ENCODE peak calls at places on chromosomes 11 and 22, in seven cellular contexts. G, O, V, X, F, D and T are unnamed samples.

GRCh38 chr11:115941481-115941993 is 437.3 kb upstream of the CADM1 start:
- DNase-seq in O (no peak), D (no peak), X (peak), G (no peak), F (no peak), V (peak), T (no peak)

GRCh38 chr11:7555067-7555699 is 41.4 kb downstream of the PPFIBP2 start:
- DNase-seq in V (no peak), X (no peak), D (no peak), O (peak), F (no peak), G (peak), T (peak)

GRCh38 chr11:2305862-2306823 is 4.3 kb downstream of the TSPAN32 start:
- DNase-seq in F (no peak), G (peak), V (peak), O (peak), D (no peak), X (peak), T (peak)

GRCh38 chr11:7582338-7582985 is 68.7 kb downstream of the PPFIBP2 start:
- DNase-seq in X (no peak), F (no peak), V (no peak), D (no peak), O (no peak), G (no peak), T (peak)

GRCh38 chr11:14012836-14013235 is 50.3 kb downstream of the SPON1 start:
- DNase-seq in O (no peak), G (no peak), V (no peak), F (no peak), D (no peak), X (no peak), T (no peak)

GRCh38 chr11:58626915-58627483 is 4.5 kb downstream of the CNTF start:
- DNase-seq in X (no peak), O (no peak), D (no peak), F (no peak), G (no peak), V (no peak), T (no peak)

GRCh38 chr11:59135648-59136461 is 6.8 kb upstream of the FAM111A start:
- DNase-seq in G (peak), D (peak), X (peak), F (peak), O (peak), V (peak), T (peak)

GRCh38 chr11:112795142-112795815 is 165.9 kb upstream of the NCAM1 start:
- DNase-seq in D (peak), G (peak), X (no peak), F (no peak), O (peak), V (no peak), T (peak)

GRCh38 chr11:8031248-8032115 is 44.3 kb downstream of the EIF3F start:
- DNase-seq in D (peak), F (no peak), X (no peak), G (no peak), V (no peak), O (no peak), T (peak)

GRCh38 chr11:127521413-127521812 is 520.8 kb upstream of the KIRREL3 start:
- DNase-seq in G (peak), D (no peak), O (no peak), X (no peak), F (no peak), V (no peak), T (no peak)

GRCh38 chr11:62671272-62671603 is 235 bp upstream of the UQCC3 start:
- DNase-seq in F (no peak), X (no peak), V (no peak), O (no peak), D (no peak), G (no peak), T (no peak)

GRCh38 chr11:35235944-35236666 is 97.1 kb downstream of the CD44 start:
- DNase-seq in G (no peak), O (no peak), F (no peak), D (no peak), V (no peak), X (no peak), T (no peak)

GRCh38 chr11:118052581-118053206 is 24.2 kb upstream of the TMPRSS4 start:
- DNase-seq in F (no peak), D (no peak), G (no peak), X (peak), O (peak), V (no peak), T (peak)

GRCh38 chr11:96207459-96208449 is 135.2 kb downstream of the MAML2 start:
- DNase-seq in V (no peak), O (no peak), G (peak), F (no peak), X (no peak), D (no peak), T (no peak)

GRCh38 chr22:29623553-29624169 is 20.2 kb downstream of the NF2 start:
- DNase-seq in F (no peak), X (no peak), V (no peak), G (no peak), O (no peak), D (no peak), T (no peak)

GRCh38 chr22:33112606-33113005 is 54.4 kb upstream of the SYN3 start:
- DNase-seq in V (no peak), D (no peak), F (peak), O (no peak), X (no peak), G (no peak), T (no peak)

GRCh38 chr11:101775033-101775432 is 139.8 kb upstream of the CEP126 start:
- DNase-seq in F (no peak), D (no peak), V (no peak), G (peak), O (no peak), X (no peak), T (no peak)

GRCh38 chr22:29149841-29150555 is 55.7 kb upstream of the EMID1 start:
- DNase-seq in O (peak), V (peak), D (peak), X (no peak), F (no peak), G (no peak), T (no peak)

GRCh38 chr11:69000391-69000790 is 12.7 kb downstream of the MRGPRF start:
- DNase-seq in O (peak), V (peak), X (peak), D (no peak), G (no peak), F (no peak), T (no peak)